ENCODE peak calls at places on chromosomes 3 and 15, in four cellular contexts. T, G, V and W are unnamed samples.

GRCh38 chr3:186413615-186414415 is 51.8 kb upstream of the DGKG start:
- DNase-seq in T (no peak), G (peak; percentile 76), V (no peak), W (no peak)

GRCh38 chr15:73944161-73945099 is 18.2 kb downstream of the LOXL1 start:
- DNase-seq in T (no peak), G (peak; percentile 95), V (no peak), W (no peak)

GRCh38 chr3:52023860-52024764 is 28.4 kb upstream of the RPL29 start:
- DNase-seq in T (no peak), G (no peak), V (peak; percentile 33), W (peak; percentile 88)

GRCh38 chr3:14352002-14352627 is 50.3 kb upstream of the SLC6A6 start:
- DNase-seq in T (no peak), G (no peak), V (peak; percentile 81), W (peak; percentile 95)

GRCh38 chr3:11455977-11456376 is 183.8 kb downstream of the ATG7 start:
- DNase-seq in T (peak; percentile 24), G (no peak), V (no peak), W (no peak)

GRCh38 chr3:169662215-169663070 is 1.1 kb downstream of the MECOM start:
- DNase-seq in T (peak; percentile 84), G (peak; percentile 93), V (peak; percentile 73), W (peak; percentile 59)

GRCh38 chr3:131535131-131535530 is 32.4 kb upstream of the MRPL3 start:
- DNase-seq in T (no peak), G (no peak), V (no peak), W (no peak)

GRCh38 chr3:185558395-185558794 is 6.0 kb upstream of the LIPH start:
- DNase-seq in T (no peak), G (no peak), V (no peak), W (no peak)

GRCh38 chr15:40957581-40958051 is 4.3 kb downstream of the CHAC1 start:
- DNase-seq in T (no peak), G (no peak), V (no peak), W (no peak)

GRCh38 chr3:114214542-114215341 is 22.6 kb downstream of the ZNF80 start:
- DNase-seq in T (no peak), G (no peak), V (peak; percentile 61), W (peak; percentile 83)

DNA sequence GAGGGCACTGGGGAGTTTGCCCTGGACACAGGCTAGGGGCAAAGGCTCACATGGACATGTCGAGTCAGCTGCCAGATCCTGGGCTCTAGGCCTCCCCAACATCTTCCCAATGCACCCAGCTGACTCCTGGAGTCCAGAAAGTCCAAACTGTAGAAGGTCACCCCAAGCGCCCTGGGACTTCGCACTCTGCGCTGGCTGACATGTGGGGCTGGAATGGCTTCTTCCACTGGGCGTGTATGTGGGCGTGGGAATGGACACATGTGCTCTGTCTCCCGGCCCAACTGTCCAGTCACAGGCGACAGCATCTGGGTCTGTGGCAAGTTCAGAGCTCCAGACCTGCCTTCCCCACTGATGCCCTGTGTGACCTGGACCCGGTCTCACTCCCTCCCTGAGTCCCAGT is 13.2 kb upstream of the FURIN start:
- DNase-seq in T (no peak), G (no peak), V (no peak), W (no peak)
- H2AFZ ChIP-seq in T (no peak overlapping the region), G (no peak overlapping the region), V (no peak overlapping the region), W (no peak overlapping the region)

GRCh38 chr3:129389572-129389937 is 38.9 kb downstream of the EFCAB12 start:
- DNase-seq in T (peak; percentile 76), G (no peak), V (no peak), W (no peak)
- H2AFZ ChIP-seq in T (no peak overlapping the region), G (no peak overlapping the region), V (no peak overlapping the region), W (no peak overlapping the region)

DNA sequence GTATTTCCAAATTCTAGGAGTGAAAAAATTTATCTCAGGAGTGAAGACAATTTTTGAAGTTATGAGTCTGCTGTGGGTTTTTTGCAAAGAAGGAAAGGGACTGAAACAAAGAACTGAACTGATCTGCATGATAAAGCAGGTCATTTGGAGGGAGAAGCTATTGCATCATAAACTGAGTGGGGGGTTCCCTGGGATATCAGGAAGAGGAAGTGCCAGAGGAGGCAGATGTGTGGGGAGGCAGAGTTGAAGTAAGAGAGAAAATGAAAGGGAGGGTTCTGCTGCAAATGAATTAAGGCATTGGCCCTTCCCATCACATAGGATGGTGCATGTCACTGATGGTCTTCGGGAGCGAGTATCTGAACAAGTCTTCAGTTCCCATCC is 379.2 kb downstream of the VPS13C start:
- DNase-seq in T (no peak), G (no peak), V (no peak), W (no peak)
- H2AFZ ChIP-seq in T (no peak overlapping the region), G (no peak overlapping the region), V (no peak overlapping the region), W (no peak overlapping the region)

GRCh38 chr3:195023576-195023975 is 247.4 kb downstream of the XXYLT1 start:
- DNase-seq in T (no peak), G (no peak), V (no peak), W (no peak)
- H2AFZ ChIP-seq in T (no peak overlapping the region), G (no peak overlapping the region), V (no peak overlapping the region), W (no peak overlapping the region)

GRCh38 chr3:148077951-148078350 is 619.8 kb upstream of the AGTR1 start:
- DNase-seq in T (no peak), G (no peak), V (no peak), W (no peak)
- H2AFZ ChIP-seq in T (no peak overlapping the region), G (no peak overlapping the region), V (no peak overlapping the region), W (no peak overlapping the region)

GRCh38 chr15:77621847-77622211 is 10.9 kb downstream of the LINGO1 start:
- DNase-seq in T (no peak), G (no peak), V (no peak), W (no peak)

GRCh38 chr15:77617507-77618285 is 15.0 kb downstream of the LINGO1 start:
- DNase-seq in T (no peak), G (no peak), V (peak; percentile 37), W (peak; percentile 72)

GRCh38 chr15:77620960-77621647 is 11.6 kb downstream of the LINGO1 start:
- DNase-seq in T (no peak), G (no peak), V (no peak), W (no peak)

GRCh38 chr15:77620297-77620696 is 12.4 kb downstream of the LINGO1 start:
- DNase-seq in T (no peak), G (no peak), V (no peak), W (no peak)

DNA sequence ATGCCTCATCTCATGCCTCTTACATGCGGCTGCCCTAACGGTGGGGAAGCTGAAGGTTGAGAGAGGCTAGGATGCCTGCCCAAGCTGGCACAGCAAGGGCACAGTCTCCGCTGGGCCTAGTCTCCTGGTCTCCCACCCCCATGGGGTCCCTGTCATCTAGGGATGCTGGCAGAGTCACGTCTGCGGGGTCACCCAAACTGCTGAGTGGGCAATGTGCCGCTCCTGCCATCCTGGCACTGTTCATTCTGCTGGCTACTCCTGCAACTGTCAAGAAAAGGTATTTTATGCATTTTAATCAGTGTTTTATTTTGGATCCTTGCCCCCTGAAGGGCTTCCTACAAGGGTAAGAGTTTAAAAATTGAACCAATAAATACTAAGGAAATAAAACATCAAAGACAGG is 12.8 kb downstream of the LINGO1 start:
- DNase-seq in T (no peak), G (no peak), V (no peak), W (no peak)
- H2AFZ ChIP-seq in T (no peak overlapping the region), G (no peak overlapping the region), V (no peak overlapping the region), W (no peak overlapping the region)

DNA sequence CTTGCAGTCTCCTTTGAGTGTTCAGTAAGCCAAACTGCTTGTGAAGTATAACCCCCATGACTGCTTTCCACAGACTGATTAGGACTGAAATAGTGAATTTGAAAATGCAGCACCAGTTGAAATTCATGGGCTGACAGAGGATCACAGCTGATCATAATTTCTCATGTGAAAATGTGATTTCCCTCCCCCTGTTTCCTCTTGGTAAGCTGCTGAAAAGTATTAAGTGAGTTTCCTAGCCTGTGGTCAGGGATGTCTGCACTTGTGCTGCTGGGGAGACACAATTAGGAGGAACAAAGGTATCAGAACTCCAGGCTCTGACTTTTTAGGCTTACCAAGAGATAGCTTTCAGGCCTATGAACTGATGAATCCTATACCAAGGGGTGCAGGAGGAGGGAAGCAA is 563.2 kb upstream of the TGFBR2 start:
- DNase-seq in T (peak; percentile 26), G (peak; percentile 15), V (no peak), W (no peak)
- H2AFZ ChIP-seq in T (peak overlapping the region; percentile 11), G (peak overlapping the region; percentile 22), V (no peak overlapping the region), W (no peak overlapping the region)